ENCODE peak calls at places on chromosomes 5 and 9, in nine cellular contexts. S is astrocyte, W is astrocyte of the spinal cord, Z is fibroblast of lung, C is psoas muscle, E is endothelial cell of umbilical vein, L is lower lobe of right lung, H is SK-N-SH, R is heart right ventricle. G is an unnamed sample.
A peak's percentile ranks its signal among the peaks of the same experiment; 100 is the strongest.

GRCh38 chr5:15571081-15571480 is 71.1 kb downstream of the FBXL7 start:
- DNase-seq in S (no peak), W (no peak), Z (no peak), C (no peak), E (peak; percentile 62), L (no peak), H (no peak), R (no peak), G (no peak)

GRCh38 chr5:36070687-36071571 is 4.2 kb upstream of the UGT3A2 start:
- DNase-seq in S (no peak), W (no peak), Z (no peak), C (no peak), E (peak; percentile 20), L (peak; percentile 53), H (no peak), R (no peak), G (no peak)

GRCh38 chr9:130880599-130881220 is 15.9 kb downstream of the QRFP start:
- DNase-seq in S (no peak), W (no peak), Z (no peak), C (peak; percentile 23), E (no peak), L (peak; percentile 14), H (no peak), R (no peak), G (no peak)

GRCh38 chr9:137457406-137458193 is 1.5 kb downstream of the NSMF start:
- DNase-seq in S (no peak), W (no peak), Z (no peak), C (peak; percentile 50), E (no peak), L (peak; percentile 48), H (peak; percentile 24), R (no peak), G (no peak)

GRCh38 chr5:88691945-88692868 is 190.8 kb downstream of the MEF2C start:
- DNase-seq in S (no peak), W (peak; percentile 37), Z (no peak), C (no peak), E (no peak), L (no peak), H (no peak), R (no peak), G (no peak)

GRCh38 chr5:131193106-131193505 is 22.4 kb downstream of the LYRM7 start:
- DNase-seq in S (peak; percentile 21), W (peak; percentile 24), Z (no peak), C (no peak), E (peak; percentile 31), L (no peak), H (no peak), R (no peak), G (no peak)

GRCh38 chr5:141567513-141568117 is 51.2 kb downstream of the DIAPH1 start:
- DNase-seq in S (no peak), W (no peak), Z (peak; percentile 31), C (no peak), E (peak; percentile 32), L (no peak), H (peak; percentile 47), R (no peak), G (no peak)

GRCh38 chr9:21591221-21592062 is 109.3 kb upstream of the IFNE start:
- DNase-seq in S (peak; percentile 99), W (peak; percentile 98), Z (peak; percentile 95), C (peak; percentile 65), E (peak; percentile 94), L (no peak), H (no peak), R (no peak), G (peak; percentile 98)

GRCh38 chr9:96888591-96888990 is 34.3 kb upstream of the ZNF782 start:
- DNase-seq in S (no peak), W (no peak), Z (no peak), C (no peak), E (no peak), L (no peak), H (no peak), R (no peak), G (no peak)

GRCh38 chr9:136245194-136246150 is at the start of gene QSOX2:
- DNase-seq in S (peak; percentile 29), W (peak; percentile 70), Z (peak; percentile 80), C (peak; percentile 92), E (peak; percentile 42), L (peak; percentile 88), H (peak; percentile 99), R (peak; percentile 81), G (peak; percentile 82)
- TF ChIP-seq CTCF in S (no peak), W (no peak), Z (no peak), C (no peak), E (no peak), L (no peak), H (no peak), R (no peak), G (no peak)

GRCh38 chr9:98974994-98975712 is 31.4 kb downstream of the COL15A1 start:
- DNase-seq in S (peak; percentile 44), W (peak; percentile 75), Z (peak; percentile 66), C (peak; percentile 91), E (peak; percentile 58), L (peak; percentile 90), H (peak; percentile 89), R (peak; percentile 87), G (peak; percentile 77)
- H3K4me3 ChIP-seq in S (peak overlapping the region; percentile 8), W (peak overlapping the region; percentile 18), Z (peak overlapping the region; percentile 22), C (peak overlapping the region; percentile 52), E (no peak overlapping the region), L (peak overlapping the region; percentile 15), H (peak overlapping the region; percentile 31), R (peak overlapping the region; percentile 35), G (peak overlapping the region; percentile 34)

GRCh38 chr9:16753256-16753655 is 117.2 kb downstream of the BNC2 start:
- DNase-seq in S (no peak), W (no peak), Z (no peak), C (no peak), E (no peak), L (no peak), H (no peak), R (no peak), G (peak; percentile 34)
- TF ChIP-seq CTCF in S (no peak), W (no peak), Z (no peak), C (no peak), E (no peak), L (no peak), H (no peak), R (no peak), G (no peak)

DNA sequence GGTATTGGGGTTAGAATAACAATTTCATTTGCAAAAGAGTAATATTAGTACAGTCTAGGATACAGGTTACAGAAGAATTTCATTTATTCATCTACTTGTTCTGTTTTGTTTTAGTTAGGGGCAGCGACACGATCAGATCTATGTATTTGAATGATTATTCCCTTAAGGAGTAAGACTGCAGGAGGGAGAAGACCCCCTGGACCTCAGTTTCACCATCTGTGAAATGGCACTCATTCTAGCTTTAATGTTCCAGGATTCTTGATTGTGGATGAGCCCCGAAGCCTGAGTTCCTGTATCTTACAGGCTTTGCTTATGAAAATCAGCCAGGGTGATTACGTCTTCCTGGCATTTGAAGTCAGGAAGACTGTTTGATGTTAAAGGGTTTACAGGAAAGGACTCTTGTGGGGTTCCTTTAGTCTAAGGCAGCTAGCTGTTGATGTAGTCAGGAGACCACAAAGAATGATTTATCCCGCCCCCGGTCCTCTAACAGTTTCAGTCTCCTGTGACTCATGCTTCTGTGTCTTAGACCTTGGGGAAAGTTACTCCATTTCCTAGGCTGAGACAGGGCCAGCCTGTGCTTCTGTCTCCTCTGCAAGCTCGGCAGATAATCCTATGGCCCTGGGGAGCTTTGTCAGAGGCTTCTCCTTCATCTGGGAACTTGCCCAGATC is 11.5 kb downstream of the SMIM3 start:
- DNase-seq in S (peak; percentile 100), W (peak; percentile 99), Z (peak; percentile 98), C (peak; percentile 53), E (peak; percentile 87), L (no peak), H (no peak), R (peak; percentile 46), G (peak; percentile 100)
- H3K4me3 ChIP-seq in S (peak overlapping the region; percentile 39), W (no peak overlapping the region), Z (peak overlapping the region; percentile 6), C (no peak overlapping the region), E (no peak overlapping the region), L (no peak overlapping the region), H (peak overlapping the region; percentile 43), R (peak overlapping the region; percentile 4), G (peak overlapping the region; percentile 2)

DNA sequence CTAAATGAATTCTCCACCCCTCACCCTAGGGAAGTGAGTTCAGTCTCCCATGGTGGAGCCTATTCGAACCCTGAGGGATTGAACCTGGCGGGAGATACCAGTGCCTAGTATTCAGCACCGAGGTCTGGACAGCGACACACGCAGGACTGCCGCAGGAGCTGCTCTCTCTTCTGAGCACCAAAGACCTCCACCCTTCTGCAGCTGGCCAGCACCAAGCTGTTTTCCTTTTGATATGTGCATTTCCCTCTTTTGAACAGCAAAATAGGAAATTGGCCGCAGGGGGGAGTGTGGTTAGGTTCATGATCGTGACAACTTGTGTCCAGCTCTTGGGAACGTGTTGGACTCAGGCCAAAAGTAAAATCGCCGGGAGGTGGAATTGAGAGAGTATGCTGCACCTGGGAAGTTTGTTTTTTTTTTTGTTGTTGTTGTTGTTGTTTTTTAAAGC is 1.2 kb upstream of the PCSK1 start:
- DNase-seq in S (peak; percentile 70), W (peak; percentile 76), Z (peak; percentile 80), C (peak; percentile 69), E (peak; percentile 75), L (peak; percentile 57), H (peak; percentile 52), R (peak; percentile 69), G (peak; percentile 72)
- TF ChIP-seq CTCF in S (no peak), W (no peak), Z (no peak), C (peak; percentile 8), E (no peak), L (no peak), H (peak; percentile 23), R (no peak), G (peak; percentile 10)

GRCh38 chr5:132677191-132677590 is 3.4 kb downstream of the IL4 start:
- DNase-seq in S (peak; percentile 92), W (peak; percentile 81), Z (peak; percentile 82), C (peak; percentile 61), E (peak; percentile 70), L (peak; percentile 79), H (no peak), R (no peak), G (peak; percentile 83)
- H3K4me3 ChIP-seq in S (no peak overlapping the region), W (no peak overlapping the region), Z (no peak overlapping the region), C (no peak overlapping the region), E (no peak overlapping the region), L (no peak overlapping the region), H (no peak overlapping the region), R (no peak overlapping the region), G (no peak overlapping the region)

G was measured in fibroblast of villous mesenchyme.